ENCODE peak calls at places on chromosomes 12 and 14, in nine cellular contexts. W, B, K, U, Q, D, L, X and O are unnamed samples.

GRCh38 chr14:61527325-61528100 is 167.8 kb upstream of the HIF1A start:
- DNase-seq in D (no peak), K (peak; percentile 59), U (no peak), Q (no peak), B (no peak), L (peak; percentile 29), W (no peak), X (peak; percentile 45), O (no peak)

GRCh38 chr12:68530965-68531364 is 79.7 kb upstream of the RAP1B start:
- DNase-seq in X (no peak), Q (no peak), U (no peak), D (no peak), W (no peak), L (no peak), B (no peak), K (no peak), O (no peak)

GRCh38 chr14:23623962-23624361 is 12.2 kb upstream of the DHRS2 start:
- DNase-seq in Q (no peak), D (no peak), W (no peak), B (no peak), K (no peak), U (no peak), X (no peak), L (no peak), O (no peak)

GRCh38 chr12:120775862-120776552 is 50.4 kb downstream of the ACADS start:
- DNase-seq in D (no peak), K (no peak), U (no peak), X (no peak), W (no peak), B (no peak), Q (no peak), L (no peak), O (no peak)

GRCh38 chr12:68361953-68362352 is 29.8 kb upstream of the MDM1 start:
- DNase-seq in D (no peak), B (no peak), L (no peak), X (no peak), W (no peak), Q (no peak), U (no peak), K (no peak), O (no peak)

GRCh38 chr12:82874935-82875334 is 188.2 kb downstream of the TMTC2 start:
- DNase-seq in D (no peak), K (no peak), B (no peak), L (no peak), W (no peak), X (no peak), Q (no peak), U (no peak), O (no peak)

GRCh38 chr14:105019861-105020814 is 745 bp downstream of the CDCA4 start:
- DNase-seq in L (peak; percentile 51), W (peak; percentile 93), K (peak; percentile 88), U (peak; percentile 37), X (peak; percentile 33), D (peak; percentile 74), Q (peak; percentile 33), B (peak; percentile 73), O (peak; percentile 64)

GRCh38 chr12:26195250-26195640 is at the start of gene SSPN:
- DNase-seq in Q (peak; percentile 12), X (peak; percentile 69), W (peak; percentile 83), B (peak; percentile 80), D (peak; percentile 77), K (peak; percentile 83), U (peak; percentile 56), L (peak; percentile 63), O (no peak)

GRCh38 chr12:46110928-46111699 is 120.7 kb upstream of the SCAF11 start:
- DNase-seq in B (no peak), Q (no peak), X (no peak), U (no peak), W (no peak), D (no peak), K (no peak), L (no peak), O (no peak)

GRCh38 chr12:47078086-47078395 is 1.4 kb upstream of the PCED1B start:
- DNase-seq in L (no peak), B (no peak), X (no peak), W (no peak), Q (no peak), D (no peak), K (no peak), U (no peak), O (no peak)

GRCh38 chr12:120121343-120121742 is 4.8 kb upstream of the RAB35 start:
- DNase-seq in L (no peak), Q (no peak), K (no peak), W (no peak), B (no peak), X (no peak), U (no peak), D (no peak), O (no peak)

GRCh38 chr14:33404054-33404453 is 465.4 kb downstream of the NPAS3 start:
- DNase-seq in Q (no peak), W (no peak), D (no peak), X (no peak), B (no peak), U (no peak), K (no peak), L (no peak), O (no peak)

GRCh38 chr14:103543721-103544626 is 15.0 kb downstream of the TRMT61A start:
- DNase-seq in Q (no peak), D (no peak), W (peak; percentile 72), K (peak; percentile 78), L (peak; percentile 51), X (peak; percentile 14), B (no peak), U (no peak), O (no peak)

GRCh38 chr12:131221946-131222249 is 268.2 kb downstream of the ADGRD1 start:
- DNase-seq in Q (no peak), B (no peak), D (no peak), X (no peak), U (no peak), L (no peak), W (no peak), K (no peak), O (no peak)

GRCh38 chr12:131221061-131221945 is 267.6 kb downstream of the ADGRD1 start:
- DNase-seq in U (no peak), B (no peak), W (peak; percentile 71), D (no peak), L (no peak), K (peak; percentile 70), X (no peak), Q (no peak), O (no peak)

GRCh38 chr12:131218291-131219172 is 264.8 kb downstream of the ADGRD1 start:
- DNase-seq in X (no peak), Q (no peak), U (no peak), B (no peak), K (peak; percentile 65), D (peak; percentile 36), W (peak; percentile 60), L (no peak), O (no peak)

GRCh38 chr12:131219173-131220006 is 265.7 kb downstream of the ADGRD1 start:
- DNase-seq in K (no peak), B (no peak), L (no peak), Q (no peak), U (no peak), X (no peak), D (no peak), W (peak; percentile 65), O (no peak)

DNA sequence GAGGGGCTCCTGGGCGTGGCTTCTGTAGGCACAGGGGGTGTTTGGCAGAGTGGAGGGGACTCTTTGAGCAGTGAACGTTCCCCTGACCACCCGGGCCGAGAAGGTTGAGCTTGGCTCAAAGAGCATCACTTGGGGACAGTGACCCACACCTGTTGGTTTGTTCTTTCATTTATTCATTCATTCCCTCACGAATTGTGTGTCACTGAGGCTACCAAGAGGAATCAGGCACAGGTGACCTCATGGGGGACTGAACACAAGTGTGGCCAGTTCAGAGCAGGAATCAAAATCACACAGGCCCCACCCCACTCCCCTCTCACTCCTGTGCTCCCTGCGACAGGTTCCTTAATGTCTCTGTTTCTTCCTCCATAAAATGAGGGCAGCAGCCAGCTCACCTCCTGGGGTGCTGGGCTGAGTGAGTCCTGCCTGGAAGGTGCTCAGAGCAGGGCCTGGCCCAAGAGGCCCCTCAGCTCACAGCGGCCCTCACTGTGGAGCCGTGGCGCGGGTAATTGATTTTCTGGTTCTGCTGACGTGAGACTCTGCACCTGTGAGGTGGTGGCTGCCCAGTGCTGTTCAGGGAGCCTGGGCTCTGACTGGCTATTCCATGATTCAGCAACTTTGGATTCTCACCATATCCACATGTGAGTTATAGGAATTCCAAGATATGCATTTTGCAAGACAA is 266.4 kb downstream of the ADGRD1 start:
- DNase-seq in W (peak; percentile 58), D (no peak), X (no peak), K (no peak), U (no peak), B (no peak), Q (no peak), L (no peak), O (no peak)
- H3K9me3 ChIP-seq in W (no peaks in the 10 kb centered on the region), D (no peaks in the 10 kb centered on the region), X (no peaks in the 10 kb centered on the region), K (no peaks in the 10 kb centered on the region), U (no peaks in the 10 kb centered on the region), B (no peaks in the 10 kb centered on the region), Q (no peaks in the 10 kb centered on the region), L (no peaks in the 10 kb centered on the region), O (no peaks in the 10 kb centered on the region)

GRCh38 chr12:52703878-52704277 is 554 bp upstream of the KRT77 start:
- DNase-seq in Q (no peak), W (no peak), K (no peak), U (no peak), L (no peak), D (no peak), B (no peak), X (no peak), O (no peak)
- H3K4me1 ChIP-seq in Q (peaks cover 6% of the 10 kb centered on the region), W (no peaks in the 10 kb centered on the region), K (no peaks in the 10 kb centered on the region), U (no peaks in the 10 kb centered on the region), L (no peaks in the 10 kb centered on the region), D (peaks cover 15% of the 10 kb centered on the region), B (no peaks in the 10 kb centered on the region), X (no peaks in the 10 kb centered on the region), O (no peaks in the 10 kb centered on the region)

GRCh38 chr12:133222211-133222610 is 13.5 kb downstream of the ANHX start:
- DNase-seq in Q (no peak), L (no peak), W (no peak), K (no peak), D (no peak), U (no peak), B (no peak), X (no peak), O (no peak)

GRCh38 chr12:133220521-133220920 is 15.2 kb downstream of the ANHX start:
- DNase-seq in X (no peak), K (no peak), W (no peak), Q (no peak), U (no peak), B (peak; percentile 46), L (no peak), D (no peak), O (no peak)

GRCh38 chr12:133215724-133216123 is 20.0 kb downstream of the ANHX start:
- DNase-seq in L (no peak), B (no peak), K (no peak), Q (no peak), U (no peak), X (no peak), D (no peak), W (no peak), O (no peak)

GRCh38 chr12:133221241-133221640 is 14.4 kb downstream of the ANHX start:
- DNase-seq in U (no peak), X (no peak), Q (no peak), L (no peak), D (no peak), B (no peak), K (no peak), W (no peak), O (no peak)

GRCh38 chr12:133217219-133217618 is 18.5 kb downstream of the ANHX start:
- DNase-seq in L (no peak), D (no peak), W (no peak), Q (no peak), X (no peak), U (no peak), B (no peak), K (no peak), O (no peak)
- H3K9me3 ChIP-seq in L (peaks cover 5% of the 10 kb centered on the region), D (no peaks in the 10 kb centered on the region), W (peaks cover 53% of the 10 kb centered on the region), Q (peaks cover 77% of the 10 kb centered on the region), X (no peaks in the 10 kb centered on the region), U (no peaks in the 10 kb centered on the region), B (peaks cover 23% of the 10 kb centered on the region), K (no peaks in the 10 kb centered on the region), O (peaks cover 16% of the 10 kb centered on the region)

GRCh38 chr14:73191441-73191840 is 45.9 kb upstream of the PAPLN start:
- DNase-seq in D (no peak), B (no peak), K (no peak), L (no peak), U (no peak), Q (no peak), X (no peak), W (no peak), O (no peak)
- H3K4me1 ChIP-seq in D (no peaks in the 10 kb centered on the region), B (no peaks in the 10 kb centered on the region), K (no peaks in the 10 kb centered on the region), L (no peaks in the 10 kb centered on the region), U (no peaks in the 10 kb centered on the region), Q (no peaks in the 10 kb centered on the region), X (no peaks in the 10 kb centered on the region), W (no peaks in the 10 kb centered on the region), O (no peaks in the 10 kb centered on the region)